ENCODE peak calls at places on chromosomes 7 and 10, in ten cellular contexts. N is kidney tubule cell; V is GM23248; B is GM10248; L is stimulated activated CD4-positive, alpha-beta T cell treated with anti-CD3 and anti-CD28 coated beads, Interleukin-2, amount 100 ng/mL, for 24 hours; F is cardiac septum; K is naive thymus-derived CD8-positive, alpha-beta T cell; G is mucosa of descending colon; Y is T follicular helper cell; C is cerebellar cortex. J is an unnamed sample.

GRCh38 chr10:75191821-75192568 is 18.6 kb upstream of the VDAC2 start:
- DNase-seq in F (peak), G (peak), L (no peak), B (no peak), Y (no peak), C (no peak), V (peak), K (no peak), N (peak), J (peak)

GRCh38 chr10:130636303-130636702 is 500.1 kb downstream of the GLRX3 start:
- DNase-seq in G (no peak), N (no peak), Y (no peak), C (no peak), V (no peak), K (no peak), B (no peak), F (no peak), L (no peak), J (no peak)

GRCh38 chr7:154409703-154410311 is 357.6 kb downstream of the DPP6 start:
- DNase-seq in N (peak), K (no peak), Y (no peak), C (no peak), V (peak), B (no peak), F (no peak), L (no peak), G (peak), J (no peak)

GRCh38 chr7:138569418-138569817 is 109.4 kb downstream of the TRIM24 start:
- DNase-seq in V (no peak), G (no peak), K (no peak), F (no peak), B (no peak), L (no peak), Y (no peak), N (no peak), C (no peak), J (no peak)

GRCh38 chr7:48512892-48513291 is 341.6 kb downstream of the ABCA13 start:
- DNase-seq in V (no peak), N (no peak), B (no peak), C (no peak), Y (no peak), K (no peak), G (no peak), F (no peak), L (no peak), J (no peak)

GRCh38 chr7:95470452-95470851 is 15.3 kb upstream of the ASB4 start:
- DNase-seq in V (peak), B (peak), G (peak), C (no peak), K (no peak), N (peak), L (no peak), F (no peak), Y (no peak), J (no peak)

GRCh38 chr10:43983856-43984271 is 335.2 kb upstream of the ZNF32 start:
- DNase-seq in B (no peak), K (no peak), C (no peak), Y (no peak), V (no peak), F (no peak), L (no peak), G (no peak), N (no peak), J (no peak)

GRCh38 chr10:76031099-76031498 is 599.7 kb downstream of the LRMDA start:
- DNase-seq in F (no peak), N (no peak), Y (no peak), C (no peak), V (no peak), G (no peak), B (no peak), L (no peak), K (no peak), J (no peak)

GRCh38 chr7:38310601-38311057 is 37.2 kb upstream of the TARP start:
- DNase-seq in N (peak), L (no peak), Y (no peak), V (no peak), F (no peak), C (no peak), B (no peak), K (no peak), G (no peak), J (no peak)

GRCh38 chr10:70809011-70809611 is 6.6 kb upstream of the SGPL1 start:
- DNase-seq in B (no peak), K (no peak), N (peak), V (peak), G (no peak), Y (no peak), L (no peak), C (peak), F (no peak), J (peak)

GRCh38 chr7:140537750-140538482 is 58.6 kb upstream of the MKRN1 start:
- DNase-seq in Y (no peak), G (no peak), V (no peak), C (no peak), N (no peak), L (no peak), K (no peak), B (no peak), F (no peak), J (no peak)

GRCh38 chr7:18860226-18860625 is 257.2 kb downstream of the TWIST1 start:
- DNase-seq in F (no peak), N (no peak), C (no peak), L (no peak), Y (no peak), K (no peak), G (no peak), B (no peak), V (no peak), J (no peak)

GRCh38 chr10:48750019-48750418 is 65.3 kb downstream of the WDFY4 start:
- DNase-seq in F (no peak), K (no peak), L (no peak), G (no peak), B (no peak), V (no peak), C (no peak), Y (no peak), N (no peak), J (no peak)

GRCh38 chr7:51587600-51587999 is 271.0 kb upstream of the COBL start:
- DNase-seq in F (no peak), K (no peak), Y (no peak), B (no peak), G (no peak), V (no peak), N (no peak), C (no peak), L (no peak), J (no peak)

GRCh38 chr10:32948451-32948850 is 9.6 kb downstream of the ITGB1 start:
- DNase-seq in B (no peak), C (no peak), F (no peak), V (no peak), L (no peak), N (no peak), G (no peak), K (no peak), Y (no peak), J (no peak)

GRCh38 chr10:74704629-74705360 is 121.6 kb upstream of the KAT6B start:
- DNase-seq in G (no peak), Y (no peak), N (no peak), V (no peak), K (no peak), B (no peak), F (no peak), C (no peak), L (no peak), J (peak)

GRCh38 chr10:49837096-49837495 is 75.0 kb upstream of the OGDHL start:
- DNase-seq in L (no peak), K (no peak), G (no peak), Y (no peak), V (no peak), C (no peak), N (peak), F (no peak), B (no peak), J (no peak)

GRCh38 chr7:124399941-124400340 is 365.7 kb downstream of the GPR37 start:
- DNase-seq in B (no peak), C (no peak), K (no peak), Y (no peak), L (no peak), G (no peak), V (no peak), F (no peak), N (no peak), J (no peak)

GRCh38 chr7:120550494-120551048 is 277.6 kb downstream of the KCND2 start:
- DNase-seq in L (no peak), G (no peak), B (no peak), K (no peak), V (peak), C (no peak), N (no peak), F (no peak), Y (no peak), J (no peak)

GRCh38 chr7:30027065-30027456 is 559 bp upstream of the FKBP14 start:
- DNase-seq in N (peak), V (peak), Y (peak), L (no peak), C (no peak), B (peak), F (no peak), G (no peak), K (peak), J (no peak)

GRCh38 chr10:59242991-59243390 is 66.5 kb downstream of the PHYHIPL start:
- DNase-seq in L (no peak), Y (no peak), G (no peak), K (no peak), F (no peak), C (no peak), B (no peak), N (no peak), V (no peak), J (no peak)

GRCh38 chr7:21542891-21543527 is at the start of gene DNAH11:
- DNase-seq in Y (no peak), F (no peak), K (no peak), L (no peak), V (peak), B (peak), C (no peak), N (peak), G (peak), J (peak)

GRCh38 chr10:17200885-17201164 is 647 bp downstream of the TRDMT1 start:
- DNase-seq in G (peak), K (peak), N (peak), B (no peak), L (no peak), V (peak), Y (no peak), F (no peak), C (peak), J (peak)

GRCh38 chr10:102642553-102643345 is 1.5 kb upstream of the TRIM8 start:
- DNase-seq in Y (peak), F (peak), N (peak), B (no peak), G (peak), L (peak), C (peak), K (peak), V (peak), J (peak)

GRCh38 chr7:139897422-139898085 is 68.5 kb downstream of the TBXAS1 start:
- DNase-seq in B (no peak), N (peak), V (peak), L (no peak), K (no peak), Y (no peak), F (no peak), G (no peak), C (no peak), J (no peak)

GRCh38 chr7:44735403-44736165 is 13.1 kb upstream of the ZMIZ2 start:
- DNase-seq in N (peak), G (no peak), L (peak), Y (no peak), K (no peak), F (no peak), C (no peak), V (peak), B (no peak), J (peak)

GRCh38 chr7:8620169-8620568 is 186.8 kb downstream of the NXPH1 start:
- DNase-seq in V (no peak), G (no peak), K (no peak), F (no peak), N (no peak), Y (no peak), L (no peak), B (no peak), C (no peak), J (no peak)

GRCh38 chr7:32762894-32763293 is 128.7 kb downstream of the KBTBD2 start:
- DNase-seq in C (peak), F (no peak), Y (no peak), G (no peak), B (no peak), V (peak), N (no peak), K (no peak), L (no peak), J (no peak)

GRCh38 chr7:111711426-111712065 is 149.3 kb upstream of the IMMP2L start:
- DNase-seq in C (no peak), K (no peak), B (no peak), L (no peak), Y (no peak), N (peak), G (no peak), F (no peak), V (no peak), J (no peak)

GRCh38 chr10:72124984-72125383 is 36.6 kb upstream of the SPOCK2 start:
- DNase-seq in C (peak), N (peak), F (no peak), Y (no peak), B (no peak), L (no peak), K (no peak), G (no peak), V (peak), J (peak)

GRCh38 chr7:2934211-2934731 is 90.2 kb upstream of the GNA12 start:
- DNase-seq in K (no peak), L (peak), Y (no peak), N (peak), G (no peak), V (peak), C (no peak), F (peak), B (no peak), J (peak)

GRCh38 chr10:130747359-130747758 is 564.2 kb downstream of the TCERG1L start:
- DNase-seq in V (no peak), K (no peak), G (no peak), C (no peak), F (peak), N (no peak), Y (no peak), B (no peak), L (no peak), J (no peak)

GRCh38 chr7:139650429-139651100 is 127.1 kb downstream of the CLEC2L start:
- DNase-seq in B (no peak), G (no peak), L (no peak), C (no peak), F (peak), Y (no peak), K (no peak), N (peak), V (no peak), J (no peak)

GRCh38 chr10:62033108-62033507 is 131.6 kb downstream of the ARID5B start:
- DNase-seq in K (no peak), F (no peak), C (no peak), G (no peak), N (no peak), V (no peak), Y (no peak), L (no peak), B (no peak), J (no peak)

GRCh38 chr7:132581431-132581830 is 5.2 kb upstream of the PLXNA4 start:
- DNase-seq in B (no peak), V (no peak), N (no peak), C (no peak), Y (no peak), L (no peak), G (no peak), K (no peak), F (no peak), J (no peak)